ENCODE peak calls at places on chromosomes 13 and 19, in eight cellular contexts. One of them, this sample, is unnamed.

GRCh38 chr13:102770435-102770834 is 3.2 kb downstream of the TEX30 start:
- DNase-seq in H9: no peak
- DNase-seq in colonic mucosa: no peak
- DNase-seq in OCI-LY7: no peak
- DNase-seq in fibroblast of lung: no peak
- DNase-seq in mammary epithelial cell: no peak
- DNase-seq in psoas muscle: no peak
- DNase-seq in right lobe of liver: peak; percentile 62
- DNase-seq in this sample: no peak

GRCh38 chr19:33231511-33231910 is 5.9 kb upstream of the SLC7A10 start:
- DNase-seq in H9: no peak
- DNase-seq in colonic mucosa: no peak
- DNase-seq in OCI-LY7: no peak
- DNase-seq in fibroblast of lung: no peak
- DNase-seq in mammary epithelial cell: no peak
- DNase-seq in psoas muscle: no peak
- DNase-seq in right lobe of liver: no peak
- DNase-seq in this sample: no peak

GRCh38 chr13:111216166-111216960 is 101.3 kb downstream of the ARHGEF7 start:
- DNase-seq in H9: peak; percentile 58
- DNase-seq in colonic mucosa: peak; percentile 33
- DNase-seq in OCI-LY7: peak; percentile 47
- DNase-seq in fibroblast of lung: peak; percentile 46
- DNase-seq in mammary epithelial cell: no peak
- DNase-seq in psoas muscle: peak; percentile 43
- DNase-seq in right lobe of liver: peak; percentile 57
- DNase-seq in this sample: no peak

GRCh38 chr19:10091892-10092641 is 6.0 kb downstream of the SHFL start:
- DNase-seq in H9: no peak
- DNase-seq in colonic mucosa: no peak
- DNase-seq in OCI-LY7: peak; percentile 84
- DNase-seq in fibroblast of lung: no peak
- DNase-seq in mammary epithelial cell: no peak
- DNase-seq in psoas muscle: no peak
- DNase-seq in right lobe of liver: no peak
- DNase-seq in this sample: no peak

GRCh38 chr19:679418-680286 is 3.5 kb downstream of the FSTL3 start:
- DNase-seq in H9: peak; percentile 64
- DNase-seq in colonic mucosa: peak; percentile 58
- DNase-seq in OCI-LY7: peak; percentile 54
- DNase-seq in fibroblast of lung: peak; percentile 84
- DNase-seq in mammary epithelial cell: peak; percentile 51
- DNase-seq in psoas muscle: peak; percentile 76
- DNase-seq in right lobe of liver: peak; percentile 59
- DNase-seq in this sample: peak; percentile 77

GRCh38 chr19:38564981-38565685 is 52.6 kb downstream of the MAP4K1 start:
- DNase-seq in H9: peak; percentile 47
- DNase-seq in colonic mucosa: no peak
- DNase-seq in OCI-LY7: no peak
- DNase-seq in fibroblast of lung: peak; percentile 6
- DNase-seq in mammary epithelial cell: no peak
- DNase-seq in psoas muscle: no peak
- DNase-seq in right lobe of liver: no peak
- DNase-seq in this sample: no peak

GRCh38 chr13:97017322-97017721 is 23.0 kb upstream of the OXGR1 start:
- DNase-seq in H9: no peak
- DNase-seq in colonic mucosa: no peak
- DNase-seq in OCI-LY7: no peak
- DNase-seq in fibroblast of lung: no peak
- DNase-seq in mammary epithelial cell: no peak
- DNase-seq in psoas muscle: no peak
- DNase-seq in right lobe of liver: no peak
- DNase-seq in this sample: no peak

GRCh38 chr13:32256243-32256642 is 58.9 kb downstream of the ZAR1L start:
- DNase-seq in H9: no peak
- DNase-seq in colonic mucosa: no peak
- DNase-seq in OCI-LY7: no peak
- DNase-seq in fibroblast of lung: no peak
- DNase-seq in mammary epithelial cell: no peak
- DNase-seq in psoas muscle: no peak
- DNase-seq in right lobe of liver: no peak
- DNase-seq in this sample: no peak

GRCh38 chr13:102195566-102196462 is 206.0 kb downstream of the FGF14 start:
- DNase-seq in H9: no peak
- DNase-seq in colonic mucosa: no peak
- DNase-seq in OCI-LY7: no peak
- DNase-seq in fibroblast of lung: peak; percentile 80
- DNase-seq in mammary epithelial cell: peak; percentile 27
- DNase-seq in psoas muscle: no peak
- DNase-seq in right lobe of liver: no peak
- DNase-seq in this sample: no peak

GRCh38 chr13:37306778-37307544 is 201.5 kb upstream of the CSNK1A1L start:
- DNase-seq in H9: no peak
- DNase-seq in colonic mucosa: no peak
- DNase-seq in OCI-LY7: no peak
- DNase-seq in fibroblast of lung: peak; percentile 99
- DNase-seq in mammary epithelial cell: peak; percentile 94
- DNase-seq in psoas muscle: no peak
- DNase-seq in right lobe of liver: no peak
- DNase-seq in this sample: no peak

GRCh38 chr13:20090349-20090748 is 70.5 kb downstream of the GJA3 start:
- DNase-seq in H9: no peak
- DNase-seq in colonic mucosa: no peak
- DNase-seq in OCI-LY7: no peak
- DNase-seq in fibroblast of lung: no peak
- DNase-seq in mammary epithelial cell: no peak
- DNase-seq in psoas muscle: no peak
- DNase-seq in right lobe of liver: no peak
- DNase-seq in this sample: no peak

GRCh38 chr13:32086791-32087441 is 55.3 kb downstream of the FRY start:
- DNase-seq in H9: no peak
- DNase-seq in colonic mucosa: no peak
- DNase-seq in OCI-LY7: no peak
- DNase-seq in fibroblast of lung: no peak
- DNase-seq in mammary epithelial cell: no peak
- DNase-seq in psoas muscle: no peak
- DNase-seq in right lobe of liver: no peak
- DNase-seq in this sample: no peak

GRCh38 chr13:25899952-25900351 is 151.9 kb downstream of the SHISA2 start:
- DNase-seq in H9: no peak
- DNase-seq in colonic mucosa: no peak
- DNase-seq in OCI-LY7: no peak
- DNase-seq in fibroblast of lung: no peak
- DNase-seq in mammary epithelial cell: no peak
- DNase-seq in psoas muscle: no peak
- DNase-seq in right lobe of liver: no peak
- DNase-seq in this sample: no peak

GRCh38 chr13:25899464-25899863 is 152.4 kb downstream of the SHISA2 start:
- DNase-seq in H9: no peak
- DNase-seq in colonic mucosa: no peak
- DNase-seq in OCI-LY7: no peak
- DNase-seq in fibroblast of lung: no peak
- DNase-seq in mammary epithelial cell: no peak
- DNase-seq in psoas muscle: no peak
- DNase-seq in right lobe of liver: no peak
- DNase-seq in this sample: no peak

GRCh38 chr13:25901460-25902376 is 150.1 kb downstream of the SHISA2 start:
- DNase-seq in H9: no peak
- DNase-seq in colonic mucosa: no peak
- DNase-seq in OCI-LY7: peak; percentile 11
- DNase-seq in fibroblast of lung: peak; percentile 87
- DNase-seq in mammary epithelial cell: peak; percentile 96
- DNase-seq in psoas muscle: no peak
- DNase-seq in right lobe of liver: no peak
- DNase-seq in this sample: no peak

GRCh38 chr13:25902946-25903345 is 148.9 kb downstream of the SHISA2 start:
- DNase-seq in H9: no peak
- DNase-seq in colonic mucosa: no peak
- DNase-seq in OCI-LY7: no peak
- DNase-seq in fibroblast of lung: no peak
- DNase-seq in mammary epithelial cell: no peak
- DNase-seq in psoas muscle: no peak
- DNase-seq in right lobe of liver: no peak
- DNase-seq in this sample: no peak

DNA sequence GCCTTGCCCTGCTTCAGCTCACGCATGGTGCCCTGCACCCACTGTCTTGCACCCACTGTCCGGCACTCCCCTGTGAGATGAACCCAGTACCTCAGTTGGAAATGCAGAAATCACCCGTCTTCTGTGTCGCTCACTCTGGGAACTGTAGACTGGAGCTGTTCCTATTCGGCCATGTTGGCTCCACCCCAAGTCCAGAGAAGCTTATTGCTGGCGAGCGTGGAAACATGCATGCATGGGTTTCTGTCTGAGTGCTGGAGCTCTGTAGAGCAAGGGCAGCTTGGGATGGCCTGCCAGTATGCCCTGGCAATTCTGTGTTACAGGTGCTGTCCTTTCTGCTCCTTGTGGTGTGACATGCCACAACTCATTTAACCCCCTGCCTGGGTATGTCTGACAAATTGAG is 152.8 kb downstream of the SHISA2 start:
- DNase-seq in H9: no peak
- DNase-seq in colonic mucosa: no peak
- DNase-seq in OCI-LY7: no peak
- DNase-seq in fibroblast of lung: no peak
- DNase-seq in mammary epithelial cell: no peak
- DNase-seq in psoas muscle: no peak
- DNase-seq in right lobe of liver: no peak
- DNase-seq in this sample: no peak
- H3K27ac ChIP-seq in H9: no peak overlapping the region
- H3K27ac ChIP-seq in colonic mucosa: no peak overlapping the region
- H3K27ac ChIP-seq in OCI-LY7: no peak overlapping the region
- H3K27ac ChIP-seq in fibroblast of lung: no peak overlapping the region
- H3K27ac ChIP-seq in mammary epithelial cell: no peak overlapping the region
- H3K27ac ChIP-seq in psoas muscle: no peak overlapping the region
- H3K27ac ChIP-seq in right lobe of liver: no peak overlapping the region
- H3K27ac ChIP-seq in this sample: no peak overlapping the region

DNA sequence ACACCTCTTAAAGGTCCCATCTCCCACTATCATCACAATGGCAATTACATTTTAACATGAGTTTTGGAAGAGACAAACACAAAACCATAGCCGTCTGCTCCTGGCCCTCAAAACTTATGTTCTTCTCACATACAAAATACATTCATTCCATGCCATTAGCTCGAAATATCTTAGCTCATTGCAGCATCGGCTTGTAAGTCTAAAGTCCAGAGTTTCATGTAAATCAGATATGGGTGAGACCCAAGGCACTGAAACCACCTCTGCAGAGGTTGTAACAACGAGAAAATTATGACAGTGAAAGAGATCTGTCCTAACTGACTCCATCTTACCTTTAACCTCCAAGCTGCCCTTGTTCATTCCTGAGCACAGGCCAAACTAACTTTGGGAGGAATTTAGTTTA is 635.0 kb upstream of the SPRY2 start:
- DNase-seq in H9: no peak
- DNase-seq in colonic mucosa: no peak
- DNase-seq in OCI-LY7: no peak
- DNase-seq in fibroblast of lung: no peak
- DNase-seq in mammary epithelial cell: no peak
- DNase-seq in psoas muscle: no peak
- DNase-seq in right lobe of liver: no peak
- DNase-seq in this sample: no peak
- TF ChIP-seq CTCF in H9: no peak
- TF ChIP-seq CTCF in colonic mucosa: no peak
- TF ChIP-seq CTCF in OCI-LY7: no peak
- TF ChIP-seq CTCF in fibroblast of lung: no peak
- TF ChIP-seq CTCF in mammary epithelial cell: no peak
- TF ChIP-seq CTCF in psoas muscle: no peak
- TF ChIP-seq CTCF in right lobe of liver: no peak
- TF ChIP-seq CTCF in this sample: no peak

GRCh38 chr13:84684048-84684662 is 801.9 kb upstream of the SLITRK1 start:
- DNase-seq in H9: no peak
- DNase-seq in colonic mucosa: no peak
- DNase-seq in OCI-LY7: no peak
- DNase-seq in fibroblast of lung: no peak
- DNase-seq in mammary epithelial cell: peak; percentile 34
- DNase-seq in psoas muscle: no peak
- DNase-seq in right lobe of liver: no peak
- DNase-seq in this sample: no peak

GRCh38 chr13:84686458-84686857 is 804.2 kb upstream of the SLITRK1 start:
- DNase-seq in H9: no peak
- DNase-seq in colonic mucosa: no peak
- DNase-seq in OCI-LY7: no peak
- DNase-seq in fibroblast of lung: no peak
- DNase-seq in mammary epithelial cell: no peak
- DNase-seq in psoas muscle: no peak
- DNase-seq in right lobe of liver: no peak
- DNase-seq in this sample: no peak

GRCh38 chr13:84684804-84685203 is 802.5 kb upstream of the SLITRK1 start:
- DNase-seq in H9: no peak
- DNase-seq in colonic mucosa: no peak
- DNase-seq in OCI-LY7: no peak
- DNase-seq in fibroblast of lung: peak; percentile 36
- DNase-seq in mammary epithelial cell: peak; percentile 86
- DNase-seq in psoas muscle: no peak
- DNase-seq in right lobe of liver: no peak
- DNase-seq in this sample: no peak

GRCh38 chr13:84683448-84683847 is 801.2 kb upstream of the SLITRK1 start:
- DNase-seq in H9: no peak
- DNase-seq in colonic mucosa: no peak
- DNase-seq in OCI-LY7: no peak
- DNase-seq in fibroblast of lung: no peak
- DNase-seq in mammary epithelial cell: no peak
- DNase-seq in psoas muscle: no peak
- DNase-seq in right lobe of liver: no peak
- DNase-seq in this sample: no peak

DNA sequence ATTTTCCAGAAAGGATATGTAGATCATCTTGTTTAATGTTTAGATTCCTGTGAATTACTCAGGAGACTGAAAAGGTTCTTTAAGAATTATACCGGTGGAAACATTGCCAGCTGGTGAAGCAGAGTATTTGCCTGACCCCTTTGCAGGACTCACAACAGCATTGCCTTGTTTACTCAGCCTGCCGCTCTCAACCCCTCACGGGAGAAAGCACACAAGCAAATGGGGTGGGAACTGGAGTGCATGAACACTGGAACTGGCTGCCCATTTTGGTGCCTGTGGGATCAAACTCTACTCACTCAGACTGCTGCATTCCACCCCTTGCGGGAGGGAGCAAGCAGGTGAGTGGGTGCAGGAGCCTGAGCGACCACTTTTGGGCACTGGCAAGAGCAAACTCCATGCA is 804.7 kb upstream of the SLITRK1 start:
- DNase-seq in H9: no peak
- DNase-seq in colonic mucosa: no peak
- DNase-seq in OCI-LY7: no peak
- DNase-seq in fibroblast of lung: no peak
- DNase-seq in mammary epithelial cell: no peak
- DNase-seq in psoas muscle: no peak
- DNase-seq in right lobe of liver: no peak
- DNase-seq in this sample: no peak
- H3K4me1 ChIP-seq in H9: no peaks in the 10 kb centered on the region
- H3K4me1 ChIP-seq in colonic mucosa: no peaks in the 10 kb centered on the region
- H3K4me1 ChIP-seq in OCI-LY7: no peaks in the 10 kb centered on the region
- H3K4me1 ChIP-seq in fibroblast of lung: no peaks in the 10 kb centered on the region
- H3K4me1 ChIP-seq in mammary epithelial cell: peaks cover 6% of the 10 kb centered on the region
- H3K4me1 ChIP-seq in psoas muscle: no peaks in the 10 kb centered on the region
- H3K4me1 ChIP-seq in right lobe of liver: no peaks in the 10 kb centered on the region
- H3K4me1 ChIP-seq in this sample: no peaks in the 10 kb centered on the region

GRCh38 chr19:49893135-49893534 is 3.6 kb downstream of the IL4I1 start:
- DNase-seq in H9: no peak
- DNase-seq in colonic mucosa: no peak
- DNase-seq in OCI-LY7: no peak
- DNase-seq in fibroblast of lung: no peak
- DNase-seq in mammary epithelial cell: no peak
- DNase-seq in psoas muscle: no peak
- DNase-seq in right lobe of liver: no peak
- DNase-seq in this sample: no peak
- H3K27ac ChIP-seq in H9: no peak overlapping the region
- H3K27ac ChIP-seq in colonic mucosa: no peak overlapping the region
- H3K27ac ChIP-seq in OCI-LY7: no peak overlapping the region
- H3K27ac ChIP-seq in fibroblast of lung: no peak overlapping the region
- H3K27ac ChIP-seq in mammary epithelial cell: no peak overlapping the region
- H3K27ac ChIP-seq in psoas muscle: no peak overlapping the region
- H3K27ac ChIP-seq in right lobe of liver: no peak overlapping the region
- H3K27ac ChIP-seq in this sample: no peak overlapping the region

This sample was measured in lower lobe of right lung.